ENCODE peak calls at places on chromosomes 13 and 19, in seven cellular contexts. One of them, this sample, is unnamed.

GRCh38 chr19:10230155-10230903 is 802 bp downstream of the S1PR2 start:
- DNase-seq in SK-N-SH: peak
- DNase-seq in spleen: peak
- DNase-seq in GM23338: peak
- DNase-seq in breast epithelium: no peak
- DNase-seq in GM12878: no peak
- DNase-seq in K562: peak
- DNase-seq in this sample: peak

GRCh38 chr19:28764066-28764465 is 448.9 kb downstream of the UQCRFS1 start:
- DNase-seq in SK-N-SH: no peak
- DNase-seq in spleen: no peak
- DNase-seq in GM23338: no peak
- DNase-seq in breast epithelium: no peak
- DNase-seq in GM12878: no peak
- DNase-seq in K562: no peak
- DNase-seq in this sample: no peak

GRCh38 chr13:98267080-98267912 is 90.2 kb upstream of the RNF113B start:
- DNase-seq in SK-N-SH: no peak
- DNase-seq in spleen: no peak
- DNase-seq in GM23338: no peak
- DNase-seq in breast epithelium: no peak
- DNase-seq in GM12878: peak
- DNase-seq in K562: no peak
- DNase-seq in this sample: peak

GRCh38 chr13:31797154-31797775 is 57.9 kb downstream of the RXFP2 start:
- DNase-seq in SK-N-SH: peak
- DNase-seq in spleen: no peak
- DNase-seq in GM23338: peak
- DNase-seq in breast epithelium: no peak
- DNase-seq in GM12878: no peak
- DNase-seq in K562: no peak
- DNase-seq in this sample: no peak

GRCh38 chr13:30907167-30907761 is 1.2 kb downstream of the MEDAG start:
- DNase-seq in SK-N-SH: peak
- DNase-seq in spleen: no peak
- DNase-seq in GM23338: no peak
- DNase-seq in breast epithelium: no peak
- DNase-seq in GM12878: no peak
- DNase-seq in K562: no peak
- DNase-seq in this sample: no peak

GRCh38 chr13:113808058-113808834 is 49.2 kb downstream of the TMEM255B start:
- DNase-seq in SK-N-SH: no peak
- DNase-seq in spleen: no peak
- DNase-seq in GM23338: no peak
- DNase-seq in breast epithelium: no peak
- DNase-seq in GM12878: no peak
- DNase-seq in K562: no peak
- DNase-seq in this sample: no peak

GRCh38 chr19:6216996-6217751 is 62.6 kb downstream of the MLLT1 start:
- DNase-seq in SK-N-SH: peak
- DNase-seq in spleen: peak
- DNase-seq in GM23338: peak
- DNase-seq in breast epithelium: no peak
- DNase-seq in GM12878: no peak
- DNase-seq in K562: peak
- DNase-seq in this sample: no peak

GRCh38 chr19:15248648-15249559 is 16.7 kb upstream of the EPHX3 start:
- DNase-seq in SK-N-SH: no peak
- DNase-seq in spleen: no peak
- DNase-seq in GM23338: no peak
- DNase-seq in breast epithelium: no peak
- DNase-seq in GM12878: no peak
- DNase-seq in K562: no peak
- DNase-seq in this sample: peak

GRCh38 chr19:10655457-10656312 is 1.5 kb downstream of the ILF3 start:
- DNase-seq in SK-N-SH: peak
- DNase-seq in spleen: no peak
- DNase-seq in GM23338: peak
- DNase-seq in breast epithelium: no peak
- DNase-seq in GM12878: no peak
- DNase-seq in K562: no peak
- DNase-seq in this sample: peak

GRCh38 chr19:8149261-8150094 is at the start of gene FBN3:
- DNase-seq in SK-N-SH: peak
- DNase-seq in spleen: no peak
- DNase-seq in GM23338: peak
- DNase-seq in breast epithelium: no peak
- DNase-seq in GM12878: no peak
- DNase-seq in K562: peak
- DNase-seq in this sample: no peak

GRCh38 chr19:33399745-33400681 is 26.5 kb downstream of the CEBPG start:
- DNase-seq in SK-N-SH: peak
- DNase-seq in spleen: peak
- DNase-seq in GM23338: no peak
- DNase-seq in breast epithelium: peak
- DNase-seq in GM12878: no peak
- DNase-seq in K562: no peak
- DNase-seq in this sample: peak

GRCh38 chr13:71492346-71492871 is 374.6 kb downstream of the DACH1 start:
- DNase-seq in SK-N-SH: no peak
- DNase-seq in spleen: no peak
- DNase-seq in GM23338: no peak
- DNase-seq in breast epithelium: no peak
- DNase-seq in GM12878: no peak
- DNase-seq in K562: no peak
- DNase-seq in this sample: no peak

GRCh38 chr13:106507560-106508274 is 27.7 kb downstream of the EFNB2 start:
- DNase-seq in SK-N-SH: no peak
- DNase-seq in spleen: no peak
- DNase-seq in GM23338: peak
- DNase-seq in breast epithelium: no peak
- DNase-seq in GM12878: no peak
- DNase-seq in K562: no peak
- DNase-seq in this sample: no peak

GRCh38 chr19:19185853-19186728 is 5.9 kb downstream of the BORCS8 start:
- DNase-seq in SK-N-SH: peak
- DNase-seq in spleen: no peak
- DNase-seq in GM23338: peak
- DNase-seq in breast epithelium: no peak
- DNase-seq in GM12878: no peak
- DNase-seq in K562: peak
- DNase-seq in this sample: peak

DNA sequence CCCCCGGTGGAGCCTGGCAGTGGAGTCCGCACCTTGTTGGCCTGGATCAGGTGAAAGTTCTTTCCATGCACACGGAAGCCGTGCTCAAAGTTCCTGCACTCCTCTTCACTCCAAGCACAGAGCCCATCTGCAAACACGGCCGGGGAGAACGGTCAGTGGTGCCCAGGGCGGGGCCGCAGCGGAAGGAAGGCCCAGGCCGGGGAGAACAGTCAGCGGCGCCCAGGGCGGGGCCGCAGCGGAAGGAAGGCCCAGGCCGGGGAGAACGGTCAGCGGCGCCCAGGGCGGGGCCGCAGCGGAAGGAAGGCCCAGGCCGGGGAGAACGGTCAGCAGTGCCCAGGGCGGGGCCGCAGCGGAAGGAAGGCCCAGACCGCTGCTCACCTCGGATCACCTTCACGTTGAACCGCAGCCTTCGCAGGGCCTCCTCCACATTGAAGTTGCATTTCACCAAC is 20.6 kb upstream of the PLPP2 start:
- DNase-seq in SK-N-SH: no peak
- DNase-seq in spleen: peak
- DNase-seq in GM23338: no peak
- DNase-seq in breast epithelium: no peak
- DNase-seq in GM12878: no peak
- DNase-seq in K562: no peak
- DNase-seq in this sample: no peak
- TF ChIP-seq POLR2AphosphoS5 in SK-N-SH: no peak
- TF ChIP-seq POLR2AphosphoS5 in spleen: peak
- TF ChIP-seq POLR2AphosphoS5 in GM23338: no peak
- TF ChIP-seq POLR2AphosphoS5 in breast epithelium: no peak
- TF ChIP-seq POLR2AphosphoS5 in GM12878: no peak
- TF ChIP-seq POLR2AphosphoS5 in K562: no peak
- TF ChIP-seq POLR2AphosphoS5 in this sample: no peak

GRCh38 chr13:85638815-85639393 is 160.3 kb downstream of the SLITRK6 start:
- DNase-seq in SK-N-SH: no peak
- DNase-seq in spleen: peak
- DNase-seq in GM23338: no peak
- DNase-seq in breast epithelium: no peak
- DNase-seq in GM12878: no peak
- DNase-seq in K562: no peak
- DNase-seq in this sample: no peak

GRCh38 chr13:85632526-85633215 is 166.5 kb downstream of the SLITRK6 start:
- DNase-seq in SK-N-SH: no peak
- DNase-seq in spleen: no peak
- DNase-seq in GM23338: no peak
- DNase-seq in breast epithelium: no peak
- DNase-seq in GM12878: no peak
- DNase-seq in K562: no peak
- DNase-seq in this sample: no peak

DNA sequence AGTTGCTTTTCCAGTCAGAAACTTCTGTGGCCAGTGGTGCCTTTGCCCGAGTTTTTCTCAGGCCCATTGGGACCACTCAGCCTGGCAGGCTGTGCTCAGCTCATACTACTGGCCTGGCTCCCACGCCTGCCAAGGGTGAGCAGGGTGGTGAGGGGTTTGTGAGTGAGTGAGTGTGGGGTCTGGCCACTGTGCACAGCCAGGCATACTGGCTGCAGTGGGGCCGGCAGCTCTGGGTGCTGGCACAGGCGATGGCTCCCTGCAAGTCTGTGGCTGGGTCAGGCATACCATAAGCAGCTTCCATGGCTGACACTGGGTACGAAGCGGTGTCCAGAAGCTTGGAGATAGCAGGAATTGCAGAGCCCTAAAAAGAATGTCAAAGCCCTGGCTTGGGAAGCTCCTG is 161.0 kb downstream of the SLITRK6 start:
- DNase-seq in SK-N-SH: no peak
- DNase-seq in spleen: peak
- DNase-seq in GM23338: no peak
- DNase-seq in breast epithelium: no peak
- DNase-seq in GM12878: no peak
- DNase-seq in K562: no peak
- DNase-seq in this sample: no peak
- H3K4me3 ChIP-seq in SK-N-SH: no peak
- H3K4me3 ChIP-seq in spleen: no peak
- H3K4me3 ChIP-seq in GM23338: no peak
- H3K4me3 ChIP-seq in breast epithelium: no peak
- H3K4me3 ChIP-seq in GM12878: no peak
- H3K4me3 ChIP-seq in K562: no peak
- H3K4me3 ChIP-seq in this sample: no peak

GRCh38 chr13:95915102-95915501 is 138.1 kb downstream of the UGGT2 start:
- DNase-seq in SK-N-SH: no peak
- DNase-seq in spleen: no peak
- DNase-seq in GM23338: no peak
- DNase-seq in breast epithelium: no peak
- DNase-seq in GM12878: no peak
- DNase-seq in K562: no peak
- DNase-seq in this sample: no peak

GRCh38 chr13:95924389-95924994 is 128.7 kb downstream of the UGGT2 start:
- DNase-seq in SK-N-SH: no peak
- DNase-seq in spleen: no peak
- DNase-seq in GM23338: peak
- DNase-seq in breast epithelium: no peak
- DNase-seq in GM12878: no peak
- DNase-seq in K562: no peak
- DNase-seq in this sample: no peak

GRCh38 chr13:95920485-95920884 is 132.7 kb downstream of the UGGT2 start:
- DNase-seq in SK-N-SH: no peak
- DNase-seq in spleen: no peak
- DNase-seq in GM23338: no peak
- DNase-seq in breast epithelium: no peak
- DNase-seq in GM12878: no peak
- DNase-seq in K562: no peak
- DNase-seq in this sample: no peak

GRCh38 chr13:95921485-95921884 is 131.7 kb downstream of the UGGT2 start:
- DNase-seq in SK-N-SH: no peak
- DNase-seq in spleen: no peak
- DNase-seq in GM23338: no peak
- DNase-seq in breast epithelium: no peak
- DNase-seq in GM12878: no peak
- DNase-seq in K562: no peak
- DNase-seq in this sample: no peak

DNA sequence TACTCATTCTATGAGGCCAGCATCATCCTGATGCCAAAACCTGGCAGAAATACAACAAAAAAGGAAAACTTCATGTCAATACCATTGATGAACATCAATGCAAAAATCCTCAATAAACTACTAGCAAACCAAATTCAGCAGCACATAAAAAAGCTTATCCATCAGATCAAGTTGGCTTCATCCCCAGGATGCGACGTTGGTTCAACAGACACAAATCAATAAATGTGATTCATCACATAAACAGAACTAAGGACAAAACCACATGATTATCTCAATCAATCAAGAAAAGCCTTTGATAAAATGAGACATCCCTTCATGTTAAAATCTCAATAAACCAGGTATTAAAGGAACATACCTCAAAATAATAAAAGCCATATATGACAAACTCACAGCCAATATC is 134.3 kb downstream of the UGGT2 start:
- DNase-seq in SK-N-SH: no peak
- DNase-seq in spleen: no peak
- DNase-seq in GM23338: no peak
- DNase-seq in breast epithelium: no peak
- DNase-seq in GM12878: no peak
- DNase-seq in K562: no peak
- DNase-seq in this sample: no peak
- TF ChIP-seq POLR2AphosphoS5 in SK-N-SH: no peak
- TF ChIP-seq POLR2AphosphoS5 in spleen: no peak
- TF ChIP-seq POLR2AphosphoS5 in GM23338: no peak
- TF ChIP-seq POLR2AphosphoS5 in breast epithelium: no peak
- TF ChIP-seq POLR2AphosphoS5 in GM12878: no peak
- TF ChIP-seq POLR2AphosphoS5 in K562: no peak
- TF ChIP-seq POLR2AphosphoS5 in this sample: no peak

DNA sequence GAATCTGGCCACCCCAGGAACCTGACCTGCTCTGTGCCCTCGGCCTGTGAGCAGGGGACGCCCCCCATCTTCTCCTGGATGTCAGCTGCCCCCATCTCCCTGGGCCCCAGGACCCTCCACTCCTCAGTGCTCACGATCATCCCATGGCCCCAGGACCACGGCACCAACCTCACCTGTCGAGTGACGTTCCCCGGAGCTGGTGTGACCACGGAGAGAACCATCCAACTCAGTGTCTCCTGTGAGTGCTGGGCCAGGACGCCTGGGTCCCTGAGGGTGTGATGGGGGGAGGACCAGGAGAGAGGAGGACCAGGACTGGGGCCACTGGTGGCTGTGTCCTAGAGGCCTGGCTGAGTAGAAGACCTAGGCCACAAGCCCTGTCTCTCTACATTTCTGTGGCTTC is 13.0 kb upstream of the CD33 start:
- DNase-seq in SK-N-SH: no peak
- DNase-seq in spleen: no peak
- DNase-seq in GM23338: no peak
- DNase-seq in breast epithelium: no peak
- DNase-seq in GM12878: no peak
- DNase-seq in K562: no peak
- DNase-seq in this sample: no peak
- H3K4me3 ChIP-seq in SK-N-SH: no peak
- H3K4me3 ChIP-seq in spleen: no peak
- H3K4me3 ChIP-seq in GM23338: no peak
- H3K4me3 ChIP-seq in breast epithelium: no peak
- H3K4me3 ChIP-seq in GM12878: no peak
- H3K4me3 ChIP-seq in K562: no peak
- H3K4me3 ChIP-seq in this sample: no peak